ENCODE peak calls at places on chromosomes 11 and 22, in six cellular contexts. One of them, this sample, is unnamed. For H3K36me3 and H3K27me3, the result is how much of the 10 kb centered on the place peaks cover.

GRCh38 chr22:49971232-49972162 is 10.9 kb downstream of the PIM3 start:
- DNase-seq in CD4-positive, alpha-beta memory T cell: peak
- DNase-seq in left lung: peak
- DNase-seq in MG63: peak
- DNase-seq in Caco-2: peak
- DNase-seq in H1: no peak
- DNase-seq in this sample: no peak

GRCh38 chr11:11550534-11550933 is 71.3 kb downstream of the GALNT18 start:
- DNase-seq in MG63: no peak
- DNase-seq in Caco-2: no peak
- DNase-seq in CD4-positive, alpha-beta memory T cell: no peak
- DNase-seq in left lung: no peak
- DNase-seq in H1: no peak
- DNase-seq in this sample: no peak

GRCh38 chr11:43576834-43577521 is 103.6 kb upstream of the HSD17B12 start:
- DNase-seq in Caco-2: peak
- DNase-seq in H1: no peak
- DNase-seq in left lung: no peak
- DNase-seq in MG63: peak
- DNase-seq in CD4-positive, alpha-beta memory T cell: no peak
- DNase-seq in this sample: no peak

GRCh38 chr11:113873241-113873626 is 2.1 kb downstream of the USP28 start:
- DNase-seq in CD4-positive, alpha-beta memory T cell: no peak
- DNase-seq in H1: no peak
- DNase-seq in Caco-2: no peak
- DNase-seq in MG63: no peak
- DNase-seq in left lung: no peak
- DNase-seq in this sample: no peak

GRCh38 chr11:76236092-76237026 is 30.1 kb upstream of the WNT11 start:
- DNase-seq in left lung: peak
- DNase-seq in Caco-2: peak
- DNase-seq in H1: no peak
- DNase-seq in CD4-positive, alpha-beta memory T cell: no peak
- DNase-seq in MG63: peak
- DNase-seq in this sample: no peak

GRCh38 chr11:10784229-10785145 is 24.2 kb downstream of the EIF4G2 start:
- DNase-seq in left lung: no peak
- DNase-seq in MG63: no peak
- DNase-seq in H1: no peak
- DNase-seq in CD4-positive, alpha-beta memory T cell: no peak
- DNase-seq in Caco-2: no peak
- DNase-seq in this sample: no peak

GRCh38 chr11:107606122-107606521 is 15.2 kb downstream of the ELMOD1 start:
- DNase-seq in H1: no peak
- DNase-seq in Caco-2: no peak
- DNase-seq in left lung: no peak
- DNase-seq in MG63: no peak
- DNase-seq in CD4-positive, alpha-beta memory T cell: no peak
- DNase-seq in this sample: no peak

GRCh38 chr11:57639321-57640067 is 10.2 kb downstream of the YPEL4 start:
- DNase-seq in CD4-positive, alpha-beta memory T cell: no peak
- DNase-seq in MG63: peak
- DNase-seq in left lung: no peak
- DNase-seq in Caco-2: peak
- DNase-seq in H1: peak
- DNase-seq in this sample: no peak

GRCh38 chr11:75627879-75628668 is 40.8 kb downstream of the MAP6 start:
- DNase-seq in MG63: no peak
- DNase-seq in left lung: no peak
- DNase-seq in H1: no peak
- DNase-seq in Caco-2: no peak
- DNase-seq in CD4-positive, alpha-beta memory T cell: no peak
- DNase-seq in this sample: no peak

GRCh38 chr11:69101100-69101791 is 52.5 kb downstream of the TPCN2 start:
- DNase-seq in Caco-2: peak
- DNase-seq in left lung: peak
- DNase-seq in CD4-positive, alpha-beta memory T cell: peak
- DNase-seq in H1: peak
- DNase-seq in MG63: peak
- DNase-seq in this sample: no peak

GRCh38 chr11:44096360-44097188 is 1.1 kb downstream of the EXT2 start:
- DNase-seq in Caco-2: no peak
- DNase-seq in H1: no peak
- DNase-seq in MG63: peak
- DNase-seq in left lung: no peak
- DNase-seq in CD4-positive, alpha-beta memory T cell: no peak
- DNase-seq in this sample: no peak

GRCh38 chr11:101127699-101128570 is 1.7 kb downstream of the PGR start:
- DNase-seq in Caco-2: peak
- DNase-seq in CD4-positive, alpha-beta memory T cell: no peak
- DNase-seq in MG63: peak
- DNase-seq in H1: peak
- DNase-seq in left lung: no peak
- DNase-seq in this sample: no peak

GRCh38 chr22:35533365-35534029 is 7.1 kb upstream of the RASD2 start:
- DNase-seq in CD4-positive, alpha-beta memory T cell: no peak
- DNase-seq in H1: no peak
- DNase-seq in MG63: no peak
- DNase-seq in left lung: no peak
- DNase-seq in Caco-2: no peak
- DNase-seq in this sample: no peak

GRCh38 chr11:68661014-68661413 is 23.3 kb upstream of the GAL start:
- DNase-seq in Caco-2: no peak
- DNase-seq in left lung: no peak
- DNase-seq in MG63: no peak
- DNase-seq in CD4-positive, alpha-beta memory T cell: no peak
- DNase-seq in H1: no peak
- DNase-seq in this sample: no peak

GRCh38 chr11:10294289-10294953 is 402 bp upstream of the SBF2 start:
- DNase-seq in left lung: peak
- DNase-seq in Caco-2: peak
- DNase-seq in H1: no peak
- DNase-seq in MG63: peak
- DNase-seq in CD4-positive, alpha-beta memory T cell: no peak
- DNase-seq in this sample: peak

GRCh38 chr11:78190374-78190773 is 1.7 kb downstream of the USP35 start:
- DNase-seq in left lung: no peak
- DNase-seq in MG63: no peak
- DNase-seq in H1: no peak
- DNase-seq in Caco-2: no peak
- DNase-seq in CD4-positive, alpha-beta memory T cell: no peak
- DNase-seq in this sample: no peak

GRCh38 chr22:31098633-31099110 is 8.7 kb downstream of the SELENOM start:
- DNase-seq in MG63: no peak
- DNase-seq in left lung: no peak
- DNase-seq in CD4-positive, alpha-beta memory T cell: no peak
- DNase-seq in Caco-2: no peak
- DNase-seq in H1: no peak
- DNase-seq in this sample: no peak

GRCh38 chr11:83282084-83282716 is 4.0 kb downstream of the CCDC90B start:
- DNase-seq in MG63: no peak
- DNase-seq in Caco-2: no peak
- DNase-seq in H1: no peak
- DNase-seq in left lung: no peak
- DNase-seq in CD4-positive, alpha-beta memory T cell: no peak
- DNase-seq in this sample: no peak

GRCh38 chr11:112132737-112133136 is 31.2 kb downstream of the IL18 start:
- DNase-seq in left lung: no peak
- DNase-seq in H1: no peak
- DNase-seq in MG63: no peak
- DNase-seq in Caco-2: no peak
- DNase-seq in CD4-positive, alpha-beta memory T cell: no peak
- DNase-seq in this sample: no peak

GRCh38 chr22:17706451-17706900 is 67.8 kb downstream of the BID start:
- DNase-seq in MG63: peak
- DNase-seq in left lung: peak
- DNase-seq in CD4-positive, alpha-beta memory T cell: peak
- DNase-seq in H1: no peak
- DNase-seq in Caco-2: no peak
- DNase-seq in this sample: peak

GRCh38 chr11:88384004-88384677 is 46.6 kb upstream of the CTSC start:
- DNase-seq in left lung: no peak
- DNase-seq in Caco-2: no peak
- DNase-seq in MG63: no peak
- DNase-seq in CD4-positive, alpha-beta memory T cell: no peak
- DNase-seq in H1: no peak
- DNase-seq in this sample: no peak

GRCh38 chr11:10348650-10349280 is 43.9 kb downstream of the ADM start:
- DNase-seq in Caco-2: no peak
- DNase-seq in left lung: no peak
- DNase-seq in CD4-positive, alpha-beta memory T cell: no peak
- DNase-seq in H1: no peak
- DNase-seq in MG63: no peak
- DNase-seq in this sample: peak

GRCh38 chr11:100793525-100793924 is 106.4 kb downstream of the ARHGAP42 start:
- DNase-seq in MG63: no peak
- DNase-seq in CD4-positive, alpha-beta memory T cell: no peak
- DNase-seq in H1: no peak
- DNase-seq in left lung: no peak
- DNase-seq in Caco-2: no peak
- DNase-seq in this sample: no peak

GRCh38 chr22:31091106-31091975 is 10.2 kb downstream of the SMTN start:
- DNase-seq in MG63: no peak
- DNase-seq in H1: no peak
- DNase-seq in CD4-positive, alpha-beta memory T cell: no peak
- DNase-seq in left lung: no peak
- DNase-seq in Caco-2: no peak
- DNase-seq in this sample: no peak

GRCh38 chr11:43784301-43784700 is 96.3 kb upstream of the ALKBH3 start:
- DNase-seq in Caco-2: no peak
- DNase-seq in left lung: no peak
- DNase-seq in MG63: no peak
- DNase-seq in H1: no peak
- DNase-seq in CD4-positive, alpha-beta memory T cell: no peak
- DNase-seq in this sample: no peak

GRCh38 chr11:11581493-11581880 is 40.3 kb downstream of the GALNT18 start:
- DNase-seq in CD4-positive, alpha-beta memory T cell: no peak
- DNase-seq in left lung: no peak
- DNase-seq in H1: no peak
- DNase-seq in Caco-2: no peak
- DNase-seq in MG63: no peak
- DNase-seq in this sample: no peak

GRCh38 chr22:49670610-49671330 is 156.9 kb downstream of the BRD1 start:
- DNase-seq in MG63: no peak
- DNase-seq in left lung: no peak
- DNase-seq in H1: no peak
- DNase-seq in CD4-positive, alpha-beta memory T cell: no peak
- DNase-seq in Caco-2: no peak
- DNase-seq in this sample: no peak

DNA sequence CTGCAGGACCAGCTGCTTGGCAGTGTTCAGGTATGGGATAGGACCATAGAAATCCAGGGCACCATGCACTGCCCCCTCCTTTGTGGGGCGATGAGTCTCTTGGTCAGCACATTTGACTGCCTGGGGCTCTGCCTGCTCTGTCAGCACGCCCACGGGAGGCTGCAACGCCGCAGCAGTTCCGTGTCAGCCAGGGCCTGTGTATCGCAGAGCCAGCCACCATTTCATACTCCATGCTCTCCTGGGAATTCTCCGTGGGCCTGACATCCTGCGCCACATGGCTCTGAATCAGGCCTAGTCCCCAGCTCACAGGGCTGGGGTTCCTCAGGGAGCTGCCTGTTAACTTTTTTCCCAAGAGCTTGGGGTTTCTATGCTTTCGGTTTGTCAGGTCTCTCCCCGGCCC is 16.9 kb upstream of the RELT start:
- DNase-seq in left lung: no peak
- DNase-seq in MG63: no peak
- DNase-seq in CD4-positive, alpha-beta memory T cell: no peak
- DNase-seq in Caco-2: no peak
- DNase-seq in H1: no peak
- DNase-seq in this sample: no peak
- H3K36me3 ChIP-seq in left lung: half or more
- H3K36me3 ChIP-seq in MG63: under half
- H3K36me3 ChIP-seq in CD4-positive, alpha-beta memory T cell: under half
- H3K36me3 ChIP-seq in Caco-2: under half
- H3K36me3 ChIP-seq in H1: under half
- H3K36me3 ChIP-seq in this sample: half or more

GRCh38 chr11:5690736-5691135 is 1.1 kb downstream of the TRIM22 start:
- DNase-seq in CD4-positive, alpha-beta memory T cell: no peak
- DNase-seq in left lung: no peak
- DNase-seq in MG63: no peak
- DNase-seq in Caco-2: no peak
- DNase-seq in H1: no peak
- DNase-seq in this sample: no peak
- H3K4me3 ChIP-seq in CD4-positive, alpha-beta memory T cell: peak
- H3K4me3 ChIP-seq in left lung: peak
- H3K4me3 ChIP-seq in MG63: peak
- H3K4me3 ChIP-seq in Caco-2: no peak
- H3K4me3 ChIP-seq in H1: peak
- H3K4me3 ChIP-seq in this sample: peak

GRCh38 chr11:132846080-132846479 is 686.2 kb downstream of the OPCML start:
- DNase-seq in CD4-positive, alpha-beta memory T cell: no peak
- DNase-seq in MG63: no peak
- DNase-seq in left lung: no peak
- DNase-seq in Caco-2: no peak
- DNase-seq in H1: no peak
- DNase-seq in this sample: no peak
- H3K27me3 ChIP-seq in CD4-positive, alpha-beta memory T cell: under half
- H3K27me3 ChIP-seq in MG63: under half
- H3K27me3 ChIP-seq in left lung: under half
- H3K27me3 ChIP-seq in Caco-2: under half
- H3K27me3 ChIP-seq in H1: under half
- H3K27me3 ChIP-seq in this sample: under half

GRCh38 chr11:61090982-61091372 is 11.3 kb upstream of the CD5 start:
- DNase-seq in H1: no peak
- DNase-seq in CD4-positive, alpha-beta memory T cell: no peak
- DNase-seq in Caco-2: no peak
- DNase-seq in left lung: no peak
- DNase-seq in MG63: no peak
- DNase-seq in this sample: no peak

GRCh38 chr11:61091373-61092279 is 10.7 kb upstream of the CD5 start:
- DNase-seq in H1: no peak
- DNase-seq in CD4-positive, alpha-beta memory T cell: no peak
- DNase-seq in Caco-2: no peak
- DNase-seq in left lung: no peak
- DNase-seq in MG63: peak
- DNase-seq in this sample: no peak

GRCh38 chr11:61092280-61092766 is 10.0 kb upstream of the CD5 start:
- DNase-seq in CD4-positive, alpha-beta memory T cell: peak
- DNase-seq in left lung: no peak
- DNase-seq in MG63: no peak
- DNase-seq in Caco-2: no peak
- DNase-seq in H1: no peak
- DNase-seq in this sample: no peak

GRCh38 chr11:61090521-61090920 is 11.8 kb upstream of the CD5 start:
- DNase-seq in CD4-positive, alpha-beta memory T cell: no peak
- DNase-seq in Caco-2: no peak
- DNase-seq in H1: no peak
- DNase-seq in left lung: no peak
- DNase-seq in MG63: no peak
- DNase-seq in this sample: no peak

DNA sequence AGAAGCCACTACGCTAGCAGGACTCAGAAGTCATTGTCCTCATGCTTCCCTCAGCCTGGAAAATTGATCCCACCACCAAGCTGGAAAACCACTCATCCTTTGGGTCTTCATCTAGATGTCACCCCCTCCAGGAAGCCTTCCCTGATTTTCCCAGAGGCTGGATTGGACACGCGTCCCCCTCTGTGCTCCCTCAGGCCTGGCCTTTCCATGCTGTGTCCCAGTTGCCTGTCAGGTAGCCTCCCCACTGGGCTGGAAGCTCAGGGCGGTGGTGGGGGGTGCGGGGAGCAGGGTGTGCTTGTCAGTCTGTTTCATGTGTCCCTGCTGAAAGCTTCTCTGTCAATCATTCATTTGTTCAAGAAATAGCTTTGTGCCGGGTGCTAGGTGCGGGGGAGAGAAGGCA is 12.2 kb upstream of the CD5 start:
- DNase-seq in left lung: no peak
- DNase-seq in MG63: no peak
- DNase-seq in Caco-2: no peak
- DNase-seq in H1: no peak
- DNase-seq in CD4-positive, alpha-beta memory T cell: no peak
- DNase-seq in this sample: no peak
- H3K36me3 ChIP-seq in left lung: under half
- H3K36me3 ChIP-seq in MG63: under half
- H3K36me3 ChIP-seq in Caco-2: under half
- H3K36me3 ChIP-seq in H1: under half
- H3K36me3 ChIP-seq in CD4-positive, alpha-beta memory T cell: under half
- H3K36me3 ChIP-seq in this sample: under half